ENCODE peak calls at places on chromosomes 3 and 15, in nine cellular contexts. One of them, this sample, is unnamed.

GRCh38 chr3:126261037-126261436 is 80.7 kb upstream of the ALDH1L1 start:
- DNase-seq in CD4-positive, alpha-beta memory T cell: no peak
- DNase-seq in SHP77 treated with DMSO at 0.1 percent for 48 hours: no peak
- DNase-seq in RWPE1: no peak
- DNase-seq in CD4-positive, CD25-positive, alpha-beta regulatory T cell: no peak
- DNase-seq in kidney tubule cell: no peak
- DNase-seq in stimulated activated naive B cell treated with anti-CD40 and anti-IgM and Interleukin-4, amounts not matched to agents 10 μg/mL and 1 μg/mL and 100 μg/mL, for 72 hours: no peak
- DNase-seq in HTR-8/SVneo: peak
- DNase-seq in stimulated activated CD8-positive, alpha-beta memory T cell treated with anti-CD3 and anti-CD28 coated beads, Interleukin-4, amount 100 ng/mL, for 4 hours: no peak
- DNase-seq in this sample: peak

GRCh38 chr3:52895416-52895815 is 1.9 kb downstream of the STIMATE start:
- DNase-seq in CD4-positive, alpha-beta memory T cell: no peak
- DNase-seq in SHP77 treated with DMSO at 0.1 percent for 48 hours: no peak
- DNase-seq in RWPE1: no peak
- DNase-seq in CD4-positive, CD25-positive, alpha-beta regulatory T cell: peak
- DNase-seq in kidney tubule cell: no peak
- DNase-seq in stimulated activated naive B cell treated with anti-CD40 and anti-IgM and Interleukin-4, amounts not matched to agents 10 μg/mL and 1 μg/mL and 100 μg/mL, for 72 hours: no peak
- DNase-seq in HTR-8/SVneo: no peak
- DNase-seq in stimulated activated CD8-positive, alpha-beta memory T cell treated with anti-CD3 and anti-CD28 coated beads, Interleukin-4, amount 100 ng/mL, for 4 hours: no peak
- DNase-seq in this sample: no peak

GRCh38 chr15:67114046-67114445 is 48.6 kb downstream of the SMAD3 start:
- DNase-seq in CD4-positive, alpha-beta memory T cell: no peak
- DNase-seq in SHP77 treated with DMSO at 0.1 percent for 48 hours: no peak
- DNase-seq in RWPE1: no peak
- DNase-seq in CD4-positive, CD25-positive, alpha-beta regulatory T cell: no peak
- DNase-seq in kidney tubule cell: no peak
- DNase-seq in stimulated activated naive B cell treated with anti-CD40 and anti-IgM and Interleukin-4, amounts not matched to agents 10 μg/mL and 1 μg/mL and 100 μg/mL, for 72 hours: no peak
- DNase-seq in HTR-8/SVneo: no peak
- DNase-seq in stimulated activated CD8-positive, alpha-beta memory T cell treated with anti-CD3 and anti-CD28 coated beads, Interleukin-4, amount 100 ng/mL, for 4 hours: no peak
- DNase-seq in this sample: no peak

GRCh38 chr3:18446067-18446793 is 21.1 kb upstream of the SATB1 start:
- DNase-seq in CD4-positive, alpha-beta memory T cell: no peak
- DNase-seq in SHP77 treated with DMSO at 0.1 percent for 48 hours: no peak
- DNase-seq in RWPE1: no peak
- DNase-seq in CD4-positive, CD25-positive, alpha-beta regulatory T cell: no peak
- DNase-seq in kidney tubule cell: no peak
- DNase-seq in stimulated activated naive B cell treated with anti-CD40 and anti-IgM and Interleukin-4, amounts not matched to agents 10 μg/mL and 1 μg/mL and 100 μg/mL, for 72 hours: no peak
- DNase-seq in HTR-8/SVneo: no peak
- DNase-seq in stimulated activated CD8-positive, alpha-beta memory T cell treated with anti-CD3 and anti-CD28 coated beads, Interleukin-4, amount 100 ng/mL, for 4 hours: no peak
- DNase-seq in this sample: no peak

GRCh38 chr15:52877255-52877654 is 87.1 kb upstream of the ONECUT1 start:
- DNase-seq in CD4-positive, alpha-beta memory T cell: no peak
- DNase-seq in SHP77 treated with DMSO at 0.1 percent for 48 hours: no peak
- DNase-seq in RWPE1: no peak
- DNase-seq in CD4-positive, CD25-positive, alpha-beta regulatory T cell: no peak
- DNase-seq in kidney tubule cell: no peak
- DNase-seq in stimulated activated naive B cell treated with anti-CD40 and anti-IgM and Interleukin-4, amounts not matched to agents 10 μg/mL and 1 μg/mL and 100 μg/mL, for 72 hours: no peak
- DNase-seq in HTR-8/SVneo: no peak
- DNase-seq in stimulated activated CD8-positive, alpha-beta memory T cell treated with anti-CD3 and anti-CD28 coated beads, Interleukin-4, amount 100 ng/mL, for 4 hours: no peak
- DNase-seq in this sample: no peak

GRCh38 chr3:33750216-33750558 is 32.1 kb upstream of the CLASP2 start:
- DNase-seq in CD4-positive, alpha-beta memory T cell: no peak
- DNase-seq in SHP77 treated with DMSO at 0.1 percent for 48 hours: no peak
- DNase-seq in RWPE1: no peak
- DNase-seq in CD4-positive, CD25-positive, alpha-beta regulatory T cell: no peak
- DNase-seq in kidney tubule cell: no peak
- DNase-seq in stimulated activated naive B cell treated with anti-CD40 and anti-IgM and Interleukin-4, amounts not matched to agents 10 μg/mL and 1 μg/mL and 100 μg/mL, for 72 hours: no peak
- DNase-seq in HTR-8/SVneo: no peak
- DNase-seq in stimulated activated CD8-positive, alpha-beta memory T cell treated with anti-CD3 and anti-CD28 coated beads, Interleukin-4, amount 100 ng/mL, for 4 hours: no peak
- DNase-seq in this sample: no peak

GRCh38 chr3:177553586-177553985 is 356.3 kb upstream of the TBL1XR1 start:
- DNase-seq in CD4-positive, alpha-beta memory T cell: no peak
- DNase-seq in SHP77 treated with DMSO at 0.1 percent for 48 hours: no peak
- DNase-seq in RWPE1: no peak
- DNase-seq in CD4-positive, CD25-positive, alpha-beta regulatory T cell: no peak
- DNase-seq in kidney tubule cell: no peak
- DNase-seq in stimulated activated naive B cell treated with anti-CD40 and anti-IgM and Interleukin-4, amounts not matched to agents 10 μg/mL and 1 μg/mL and 100 μg/mL, for 72 hours: no peak
- DNase-seq in HTR-8/SVneo: no peak
- DNase-seq in stimulated activated CD8-positive, alpha-beta memory T cell treated with anti-CD3 and anti-CD28 coated beads, Interleukin-4, amount 100 ng/mL, for 4 hours: no peak
- DNase-seq in this sample: no peak

GRCh38 chr15:68256675-68257450 is 20.7 kb upstream of the FEM1B start:
- DNase-seq in CD4-positive, alpha-beta memory T cell: peak
- DNase-seq in SHP77 treated with DMSO at 0.1 percent for 48 hours: peak
- DNase-seq in RWPE1: peak
- DNase-seq in CD4-positive, CD25-positive, alpha-beta regulatory T cell: peak
- DNase-seq in kidney tubule cell: peak
- DNase-seq in stimulated activated naive B cell treated with anti-CD40 and anti-IgM and Interleukin-4, amounts not matched to agents 10 μg/mL and 1 μg/mL and 100 μg/mL, for 72 hours: peak
- DNase-seq in HTR-8/SVneo: peak
- DNase-seq in stimulated activated CD8-positive, alpha-beta memory T cell treated with anti-CD3 and anti-CD28 coated beads, Interleukin-4, amount 100 ng/mL, for 4 hours: peak
- DNase-seq in this sample: peak

GRCh38 chr3:187281191-187281714 is 10.3 kb downstream of the MASP1 start:
- DNase-seq in CD4-positive, alpha-beta memory T cell: no peak
- DNase-seq in SHP77 treated with DMSO at 0.1 percent for 48 hours: no peak
- DNase-seq in RWPE1: no peak
- DNase-seq in CD4-positive, CD25-positive, alpha-beta regulatory T cell: no peak
- DNase-seq in kidney tubule cell: no peak
- DNase-seq in stimulated activated naive B cell treated with anti-CD40 and anti-IgM and Interleukin-4, amounts not matched to agents 10 μg/mL and 1 μg/mL and 100 μg/mL, for 72 hours: no peak
- DNase-seq in HTR-8/SVneo: no peak
- DNase-seq in stimulated activated CD8-positive, alpha-beta memory T cell treated with anti-CD3 and anti-CD28 coated beads, Interleukin-4, amount 100 ng/mL, for 4 hours: no peak
- DNase-seq in this sample: no peak

GRCh38 chr3:97882975-97883598 is 61.3 kb downstream of the CRYBG3 start:
- DNase-seq in CD4-positive, alpha-beta memory T cell: peak
- DNase-seq in SHP77 treated with DMSO at 0.1 percent for 48 hours: peak
- DNase-seq in RWPE1: peak
- DNase-seq in CD4-positive, CD25-positive, alpha-beta regulatory T cell: peak
- DNase-seq in kidney tubule cell: peak
- DNase-seq in stimulated activated naive B cell treated with anti-CD40 and anti-IgM and Interleukin-4, amounts not matched to agents 10 μg/mL and 1 μg/mL and 100 μg/mL, for 72 hours: no peak
- DNase-seq in HTR-8/SVneo: peak
- DNase-seq in stimulated activated CD8-positive, alpha-beta memory T cell treated with anti-CD3 and anti-CD28 coated beads, Interleukin-4, amount 100 ng/mL, for 4 hours: no peak
- DNase-seq in this sample: no peak

GRCh38 chr3:186930143-186930638 is at the start of gene ST6GAL1:
- DNase-seq in CD4-positive, alpha-beta memory T cell: peak
- DNase-seq in SHP77 treated with DMSO at 0.1 percent for 48 hours: no peak
- DNase-seq in RWPE1: no peak
- DNase-seq in CD4-positive, CD25-positive, alpha-beta regulatory T cell: peak
- DNase-seq in kidney tubule cell: peak
- DNase-seq in stimulated activated naive B cell treated with anti-CD40 and anti-IgM and Interleukin-4, amounts not matched to agents 10 μg/mL and 1 μg/mL and 100 μg/mL, for 72 hours: peak
- DNase-seq in HTR-8/SVneo: peak
- DNase-seq in stimulated activated CD8-positive, alpha-beta memory T cell treated with anti-CD3 and anti-CD28 coated beads, Interleukin-4, amount 100 ng/mL, for 4 hours: peak
- DNase-seq in this sample: peak

GRCh38 chr3:194306771-194307640 is 44.1 kb downstream of the CPN2 start:
- DNase-seq in CD4-positive, alpha-beta memory T cell: peak
- DNase-seq in SHP77 treated with DMSO at 0.1 percent for 48 hours: no peak
- DNase-seq in RWPE1: no peak
- DNase-seq in CD4-positive, CD25-positive, alpha-beta regulatory T cell: peak
- DNase-seq in kidney tubule cell: no peak
- DNase-seq in stimulated activated naive B cell treated with anti-CD40 and anti-IgM and Interleukin-4, amounts not matched to agents 10 μg/mL and 1 μg/mL and 100 μg/mL, for 72 hours: peak
- DNase-seq in HTR-8/SVneo: no peak
- DNase-seq in stimulated activated CD8-positive, alpha-beta memory T cell treated with anti-CD3 and anti-CD28 coated beads, Interleukin-4, amount 100 ng/mL, for 4 hours: no peak
- DNase-seq in this sample: no peak

GRCh38 chr3:133258358-133258757 is 141.5 kb upstream of the BFSP2 start:
- DNase-seq in CD4-positive, alpha-beta memory T cell: no peak
- DNase-seq in SHP77 treated with DMSO at 0.1 percent for 48 hours: no peak
- DNase-seq in RWPE1: no peak
- DNase-seq in CD4-positive, CD25-positive, alpha-beta regulatory T cell: no peak
- DNase-seq in kidney tubule cell: peak
- DNase-seq in stimulated activated naive B cell treated with anti-CD40 and anti-IgM and Interleukin-4, amounts not matched to agents 10 μg/mL and 1 μg/mL and 100 μg/mL, for 72 hours: no peak
- DNase-seq in HTR-8/SVneo: no peak
- DNase-seq in stimulated activated CD8-positive, alpha-beta memory T cell treated with anti-CD3 and anti-CD28 coated beads, Interleukin-4, amount 100 ng/mL, for 4 hours: no peak
- DNase-seq in this sample: no peak

GRCh38 chr3:156729460-156730179 is 55.2 kb downstream of the TIPARP start:
- DNase-seq in CD4-positive, alpha-beta memory T cell: no peak
- DNase-seq in SHP77 treated with DMSO at 0.1 percent for 48 hours: no peak
- DNase-seq in RWPE1: no peak
- DNase-seq in CD4-positive, CD25-positive, alpha-beta regulatory T cell: no peak
- DNase-seq in kidney tubule cell: no peak
- DNase-seq in stimulated activated naive B cell treated with anti-CD40 and anti-IgM and Interleukin-4, amounts not matched to agents 10 μg/mL and 1 μg/mL and 100 μg/mL, for 72 hours: no peak
- DNase-seq in HTR-8/SVneo: no peak
- DNase-seq in stimulated activated CD8-positive, alpha-beta memory T cell treated with anti-CD3 and anti-CD28 coated beads, Interleukin-4, amount 100 ng/mL, for 4 hours: no peak
- DNase-seq in this sample: no peak

GRCh38 chr3:36221975-36222374 is 158.3 kb upstream of the STAC start:
- DNase-seq in CD4-positive, alpha-beta memory T cell: no peak
- DNase-seq in SHP77 treated with DMSO at 0.1 percent for 48 hours: no peak
- DNase-seq in RWPE1: no peak
- DNase-seq in CD4-positive, CD25-positive, alpha-beta regulatory T cell: no peak
- DNase-seq in kidney tubule cell: no peak
- DNase-seq in stimulated activated naive B cell treated with anti-CD40 and anti-IgM and Interleukin-4, amounts not matched to agents 10 μg/mL and 1 μg/mL and 100 μg/mL, for 72 hours: no peak
- DNase-seq in HTR-8/SVneo: no peak
- DNase-seq in stimulated activated CD8-positive, alpha-beta memory T cell treated with anti-CD3 and anti-CD28 coated beads, Interleukin-4, amount 100 ng/mL, for 4 hours: no peak
- DNase-seq in this sample: no peak

This sample was measured in SW480.